ENCODE peak calls at places on chromosomes 12 and 14, in six cellular contexts. Z is pancreas, B is foreskin fibroblast, W is heart left ventricle, H is GM10248, X is right lobe of liver. A is an unnamed sample.

GRCh38 chr12:77500124-77500523 is 330.6 kb upstream of the NAV3 start:
- DNase-seq in Z (no peak), B (no peak), W (no peak), H (no peak), X (no peak), A (no peak)

GRCh38 chr14:74008843-74009499 is 10.1 kb downstream of the ENTPD5 start:
- DNase-seq in Z (no peak), B (no peak), W (no peak), H (no peak), X (no peak), A (no peak)

GRCh38 chr12:26845984-26846383 is 13.0 kb upstream of the ITPR2 start:
- DNase-seq in Z (no peak), B (peak; percentile 53), W (no peak), H (no peak), X (no peak), A (no peak)

GRCh38 chr12:121762269-121762668 is 31.2 kb downstream of the RHOF start:
- DNase-seq in Z (no peak), B (no peak), W (no peak), H (no peak), X (no peak), A (no peak)

GRCh38 chr12:31280183-31280582 is 45.8 kb downstream of the SINHCAF start:
- DNase-seq in Z (no peak), B (no peak), W (no peak), H (no peak), X (no peak), A (no peak)

GRCh38 chr14:87896393-87897380 is 96.3 kb downstream of the GALC start:
- DNase-seq in Z (no peak), B (peak; percentile 73), W (no peak), H (peak; percentile 27), X (no peak), A (peak; percentile 73)

GRCh38 chr14:38291681-38292459 is 36.0 kb upstream of the CLEC14A start:
- DNase-seq in Z (no peak), B (peak; percentile 26), W (no peak), H (no peak), X (no peak), A (no peak)

GRCh38 chr12:104372048-104372720 is 68.6 kb downstream of the EID3 start:
- DNase-seq in Z (no peak), B (no peak), W (no peak), H (no peak), X (no peak), A (no peak)

GRCh38 chr12:22435583-22435982 is 101.1 kb upstream of the ST8SIA1 start:
- DNase-seq in Z (no peak), B (no peak), W (no peak), H (no peak), X (no peak), A (no peak)

GRCh38 chr12:8860165-8860961 is 37.9 kb downstream of the A2ML1 start:
- DNase-seq in Z (peak; percentile 26), B (peak; percentile 41), W (no peak), H (peak; percentile 58), X (no peak), A (peak; percentile 46)

GRCh38 chr14:94123296-94123695 is 6.1 kb downstream of the IFI27L2 start:
- DNase-seq in Z (peak; percentile 5), B (no peak), W (peak; percentile 2), H (no peak), X (no peak), A (no peak)

GRCh38 chr14:22438742-22439141 is 150.3 kb downstream of the DAD1 start:
- DNase-seq in Z (no peak), B (no peak), W (no peak), H (no peak), X (no peak), A (no peak)

GRCh38 chr14:59265808-59266207 is 77.3 kb downstream of the DAAM1 start:
- DNase-seq in Z (no peak), B (peak; percentile 49), W (no peak), H (no peak), X (no peak), A (peak; percentile 22)

GRCh38 chr12:66011731-66012130 is 118.8 kb downstream of the LLPH start:
- DNase-seq in Z (no peak), B (peak; percentile 88), W (no peak), H (no peak), X (no peak), A (no peak)

GRCh38 chr12:19183121-19183838 is 53.7 kb downstream of the PLEKHA5 start:
- DNase-seq in Z (no peak), B (peak; percentile 63), W (no peak), H (no peak), X (no peak), A (no peak)

GRCh38 chr12:11949738-11950403 is 120.9 kb upstream of the BCL2L14 start:
- DNase-seq in Z (peak; percentile 24), B (no peak), W (no peak), H (no peak), X (no peak), A (no peak)

GRCh38 chr14:96581902-96582640 is 79.9 kb downstream of the PAPOLA start:
- DNase-seq in Z (no peak), B (no peak), W (no peak), H (no peak), X (no peak), A (peak; percentile 25)

GRCh38 chr14:103199141-103199540 is 75.9 kb downstream of the TNFAIP2 start:
- DNase-seq in Z (no peak), B (peak; percentile 44), W (no peak), H (no peak), X (no peak), A (no peak)

GRCh38 chr12:52366738-52367485 is at the start of gene KRT85:
- DNase-seq in Z (no peak), B (no peak), W (no peak), H (no peak), X (no peak), A (no peak)

GRCh38 chr12:51992246-51992645 is 14.5 kb upstream of the TAMALIN start:
- DNase-seq in Z (no peak), B (no peak), W (no peak), H (no peak), X (no peak), A (no peak)

GRCh38 chr14:44404021-44404420 is 103.1 kb downstream of the FSCB start:
- DNase-seq in Z (no peak), B (no peak), W (no peak), H (no peak), X (no peak), A (peak; percentile 58)

GRCh38 chr12:110248096-110248447 is 33.0 kb upstream of the ATP2A2 start:
- DNase-seq in Z (peak; percentile 35), B (no peak), W (no peak), H (no peak), X (peak; percentile 37), A (peak; percentile 77)

GRCh38 chr12:53777936-53778644 is 26.3 kb upstream of the CISTR start:
- DNase-seq in Z (no peak), B (peak; percentile 33), W (no peak), H (no peak), X (no peak), A (no peak)

GRCh38 chr12:3777206-3777809 is 24.4 kb upstream of the CRACR2A start:
- DNase-seq in Z (no peak), B (peak; percentile 73), W (no peak), H (peak; percentile 34), X (no peak), A (peak; percentile 58)

GRCh38 chr12:55142896-55143870 is 17.0 kb downstream of the OR9K2 start:
- DNase-seq in Z (peak; percentile 24), B (peak; percentile 35), W (peak; percentile 13), H (peak; percentile 14), X (no peak), A (peak; percentile 67)

GRCh38 chr14:77760381-77761204 is at the start of gene SNW1:
- DNase-seq in Z (peak; percentile 93), B (peak; percentile 98), W (peak; percentile 92), H (peak; percentile 95), X (peak; percentile 94), A (peak; percentile 93)
- TF ChIP-seq CTCF in Z (no peak), B (no peak), W (no peak), H (no peak), X (no peak), A (no peak)

GRCh38 chr12:85923767-85924331 is 49.8 kb downstream of the NTS start:
- DNase-seq in Z (no peak), B (peak; percentile 59), W (no peak), H (no peak), X (no peak), A (peak; percentile 38)
- TF ChIP-seq CTCF in Z (peak; percentile 56), B (peak; percentile 20), W (peak; percentile 62), H (peak; percentile 47), X (peak; percentile 73), A (peak; percentile 66)

DNA sequence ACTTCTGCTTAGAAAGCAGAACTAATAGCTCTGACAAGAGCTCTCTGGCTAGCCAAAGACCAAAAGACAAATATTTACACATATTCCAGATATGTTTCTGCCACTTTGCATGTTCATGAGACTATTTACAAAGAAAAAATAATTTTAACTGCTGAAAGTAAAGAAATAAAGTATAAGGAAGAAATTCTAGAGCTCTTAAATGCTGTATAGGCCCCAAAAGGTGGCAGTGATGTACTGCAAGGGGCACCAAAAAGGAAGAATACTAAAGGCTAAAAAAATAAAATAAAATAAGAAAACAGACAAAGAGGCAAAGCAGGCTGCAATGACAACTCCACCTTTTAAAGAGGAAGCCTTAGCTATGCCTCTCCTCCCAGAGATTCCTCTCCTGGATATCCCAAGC is 23.0 kb downstream of the KLRK1 start:
- DNase-seq in Z (no peak), B (peak; percentile 67), W (no peak), H (no peak), X (no peak), A (peak; percentile 54)
- TF ChIP-seq CTCF in Z (no peak), B (no peak), W (no peak), H (no peak), X (peak; percentile 15), A (peak; percentile 46)

DNA sequence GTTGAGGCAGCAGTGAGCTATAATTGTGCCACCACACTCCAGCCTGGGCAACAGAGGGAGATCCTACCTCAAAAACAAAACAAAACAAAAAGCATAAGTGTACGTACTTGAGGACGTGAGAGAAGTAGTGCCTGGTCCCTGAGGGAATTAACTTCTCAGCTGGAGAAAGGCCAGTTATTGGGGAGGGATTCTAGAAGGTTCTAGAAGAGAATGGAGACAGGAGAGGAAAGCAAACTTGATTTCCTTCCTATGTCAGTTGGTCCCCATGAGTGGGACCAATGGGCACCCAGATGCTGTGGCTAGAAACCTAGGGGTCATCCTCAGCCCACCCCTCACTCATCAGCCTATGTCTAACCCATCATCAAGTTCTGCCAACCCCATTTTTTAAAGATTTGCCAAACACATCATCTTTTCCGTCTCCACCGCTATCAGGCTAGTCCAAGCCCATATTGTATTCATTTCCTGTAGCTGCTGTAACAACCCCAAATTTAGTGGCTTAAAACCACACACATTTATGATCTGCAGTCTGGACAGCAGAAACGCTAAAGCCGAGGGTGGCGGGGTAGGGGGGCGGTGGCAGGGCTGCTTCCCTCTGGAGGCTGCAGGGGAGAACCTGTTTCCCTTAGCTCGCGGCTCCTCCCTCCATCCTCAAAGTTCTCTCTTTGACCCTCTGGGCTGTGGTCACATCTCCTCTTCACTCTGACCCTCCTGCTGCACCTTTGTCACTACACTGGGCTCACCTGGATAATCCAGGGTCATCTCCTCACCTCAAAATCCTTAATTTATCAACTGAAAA is 7.2 kb upstream of the RBM19 start:
- DNase-seq in Z (no peak), B (no peak), W (no peak), H (no peak), X (no peak), A (no peak)
- TF ChIP-seq CTCF in Z (no peak), B (no peak), W (no peak), H (no peak), X (no peak), A (no peak)

DNA sequence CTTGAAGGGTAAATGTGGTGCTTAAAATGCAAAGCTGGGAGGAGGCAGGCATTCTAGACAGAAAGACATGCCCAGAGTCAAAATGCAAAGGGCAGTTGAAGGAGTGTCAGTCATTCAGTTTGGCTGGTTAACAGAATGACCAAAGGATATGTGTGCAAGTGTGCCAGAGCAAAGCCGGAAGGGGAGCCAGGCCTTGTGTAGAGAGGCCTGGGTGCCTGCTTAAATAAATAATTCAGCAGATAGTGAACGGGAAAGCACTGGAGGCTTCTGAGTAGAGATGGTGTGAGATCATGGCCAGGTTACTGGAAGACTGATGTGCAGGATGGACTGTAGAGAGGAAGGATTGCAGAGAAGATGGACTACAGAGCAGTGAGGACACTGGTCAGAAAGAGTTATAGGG is 244.9 kb downstream of the PRKD1 start:
- DNase-seq in Z (no peak), B (no peak), W (no peak), H (no peak), X (peak; percentile 15), A (no peak)
- TF ChIP-seq CTCF in Z (no peak), B (no peak), W (no peak), H (no peak), X (no peak), A (no peak)

A was measured in MCF 10A.